ENCODE peak calls at places on chromosomes 3 and 15, in nine cellular contexts. R is effector CD4-positive, alpha-beta T cell; E is IMR-90; C is amniotic stem cell; K is astrocyte of the spinal cord; A is KBM-7; X is small intestine; F is CD8-positive, alpha-beta memory T cell; Z is ecto neural progenitor cell. T is an unnamed sample.

GRCh38 chr3:15206662-15207576 is 873 bp downstream of the CAPN7 start:
- DNase-seq in K (peak), Z (no peak), C (no peak), A (peak), E (peak), X (peak), F (peak), R (peak), T (no peak)

GRCh38 chr3:122493296-122493695 is 21.4 kb downstream of the KPNA1 start:
- DNase-seq in E (peak), C (peak), K (peak), R (no peak), F (no peak), A (peak), X (no peak), Z (no peak), T (peak)

GRCh38 chr15:32870240-32871033 is 152.6 kb downstream of the GREM1 start:
- DNase-seq in K (peak), X (no peak), F (no peak), Z (no peak), C (peak), R (no peak), A (no peak), E (peak), T (no peak)

GRCh38 chr15:90829942-90830440 is 38.4 kb upstream of the FURIN start:
- DNase-seq in Z (no peak), X (no peak), C (no peak), E (no peak), F (no peak), A (peak), K (no peak), R (no peak), T (peak)

GRCh38 chr15:35691176-35691761 is 145.3 kb upstream of the DPH6 start:
- DNase-seq in C (no peak), X (no peak), F (no peak), R (no peak), Z (no peak), A (no peak), E (no peak), K (no peak), T (no peak)

GRCh38 chr15:43229977-43230376 is 9.2 kb upstream of the EPB42 start:
- DNase-seq in Z (no peak), R (no peak), E (no peak), K (no peak), F (no peak), X (no peak), A (no peak), C (no peak), T (no peak)

GRCh38 chr3:85342915-85343314 is 384.1 kb downstream of the CADM2 start:
- DNase-seq in K (no peak), X (no peak), A (peak), E (no peak), R (no peak), C (no peak), Z (no peak), F (no peak), T (no peak)

GRCh38 chr3:128442070-128442469 is 24.6 kb downstream of the DNAJB8 start:
- DNase-seq in K (no peak), A (no peak), F (no peak), R (no peak), C (no peak), E (no peak), X (no peak), Z (no peak), T (no peak)

GRCh38 chr3:65979152-65979551 is 59.6 kb downstream of the MAGI1 start:
- DNase-seq in Z (no peak), F (no peak), R (no peak), X (no peak), E (peak), A (no peak), C (no peak), K (peak), T (no peak)

GRCh38 chr3:14511971-14512943 is 27.9 kb downstream of the GRIP2 start:
- DNase-seq in R (no peak), F (no peak), K (no peak), Z (no peak), C (no peak), E (no peak), A (no peak), X (no peak), T (no peak)

GRCh38 chr15:66765478-66766281 is 63.6 kb downstream of the SMAD6 start:
- DNase-seq in K (peak), R (no peak), A (peak), C (no peak), Z (no peak), F (no peak), E (no peak), X (peak), T (peak)

GRCh38 chr3:86990734-86991481 is at the start of gene VGLL3:
- DNase-seq in R (no peak), Z (peak), C (peak), K (peak), F (no peak), A (peak), X (peak), E (peak), T (no peak)

T was measured in GF-D8.